ENCODE peak calls at places on chromosomes 3 and 15, in four cellular contexts. Z, I, D and W are unnamed samples.

GRCh38 chr15:46442196-46442595 is 807.4 kb downstream of the SQOR start:
- DNase-seq in Z (no peak), I (no peak), D (no peak), W (peak)

GRCh38 chr3:99627062-99627826 is 11.2 kb upstream of the COL8A1 start:
- DNase-seq in Z (no peak), I (no peak), D (no peak), W (no peak)

GRCh38 chr3:126952983-126953660 is 29.8 kb upstream of the PLXNA1 start:
- DNase-seq in Z (no peak), I (no peak), D (peak), W (no peak)

GRCh38 chr3:196793224-196793623 is 53.6 kb downstream of the PAK2 start:
- DNase-seq in Z (no peak), I (no peak), D (no peak), W (no peak)

GRCh38 chr3:131730581-131730980 is 227.8 kb upstream of the MRPL3 start:
- DNase-seq in Z (no peak), I (no peak), D (no peak), W (no peak)

GRCh38 chr3:123788706-123789105 is 95.4 kb downstream of the MYLK start:
- DNase-seq in Z (no peak), I (no peak), D (no peak), W (no peak)

GRCh38 chr3:67461667-67462142 is 192.7 kb downstream of the SUCLG2 start:
- DNase-seq in Z (no peak), I (no peak), D (peak), W (no peak)

GRCh38 chr15:67479781-67480180 is 41.1 kb upstream of the C15orf61 start:
- DNase-seq in Z (no peak), I (no peak), D (no peak), W (no peak)

GRCh38 chr3:76078101-76078500 is 292.8 kb upstream of the ZNF717 start:
- DNase-seq in Z (no peak), I (no peak), D (no peak), W (no peak)

GRCh38 chr15:79179108-79179561 is 88.6 kb upstream of the RASGRF1 start:
- DNase-seq in Z (no peak), I (no peak), D (peak), W (no peak)

GRCh38 chr3:125004196-125004595 is 51.6 kb downstream of the HEG1 start:
- DNase-seq in Z (no peak), I (no peak), D (no peak), W (no peak)
- TF ChIP-seq CTCF in Z (no peak), I (no peak), D (no peak), W (no peak)

GRCh38 chr15:51390932-51391432 is 49.5 kb downstream of the GLDN start:
- DNase-seq in Z (no peak), I (no peak), D (no peak), W (no peak)
- TF ChIP-seq CTCF in Z (no peak), I (no peak), D (no peak), W (no peak)

GRCh38 chr3:130014526-130014925 is 40.0 kb downstream of the TRH start:
- DNase-seq in Z (peak), I (no peak), D (no peak), W (no peak)

DNA sequence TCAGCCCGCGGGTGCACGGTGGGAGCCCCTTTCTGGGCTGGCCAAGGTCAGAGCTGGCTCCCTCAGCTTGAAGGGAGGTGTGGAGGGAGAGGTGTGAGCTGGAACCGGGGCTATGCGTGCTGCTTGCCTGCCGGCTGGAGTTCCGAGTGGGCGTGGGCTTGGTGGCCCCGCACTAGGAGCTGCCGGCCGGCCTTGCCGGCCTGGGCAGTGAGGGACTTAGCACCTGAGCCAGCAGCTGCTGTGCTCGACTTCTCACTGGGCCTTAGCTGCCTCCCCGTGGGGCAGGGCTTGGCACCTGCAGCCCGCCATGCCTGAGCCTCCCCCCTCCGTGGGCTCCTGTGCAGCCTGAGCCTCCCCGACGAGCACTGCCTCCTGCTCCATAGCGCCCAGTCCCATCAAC is 36.0 kb downstream of the TRH start:
- DNase-seq in Z (no peak), I (no peak), D (no peak), W (no peak)
- TF ChIP-seq CTCF in Z (no peak), I (no peak), D (no peak), W (no peak)

GRCh38 chr3:16937421-16937820 is 52.7 kb downstream of the PLCL2 start:
- DNase-seq in Z (no peak), I (no peak), D (no peak), W (no peak)

GRCh38 chr3:16943857-16944256 is 59.1 kb downstream of the PLCL2 start:
- DNase-seq in Z (no peak), I (no peak), D (no peak), W (no peak)

GRCh38 chr3:16940769-16941683 is 56.3 kb downstream of the PLCL2 start:
- DNase-seq in Z (no peak), I (no peak), D (no peak), W (no peak)

GRCh38 chr3:16945330-16945729 is 60.6 kb downstream of the PLCL2 start:
- DNase-seq in Z (no peak), I (no peak), D (no peak), W (no peak)

DNA sequence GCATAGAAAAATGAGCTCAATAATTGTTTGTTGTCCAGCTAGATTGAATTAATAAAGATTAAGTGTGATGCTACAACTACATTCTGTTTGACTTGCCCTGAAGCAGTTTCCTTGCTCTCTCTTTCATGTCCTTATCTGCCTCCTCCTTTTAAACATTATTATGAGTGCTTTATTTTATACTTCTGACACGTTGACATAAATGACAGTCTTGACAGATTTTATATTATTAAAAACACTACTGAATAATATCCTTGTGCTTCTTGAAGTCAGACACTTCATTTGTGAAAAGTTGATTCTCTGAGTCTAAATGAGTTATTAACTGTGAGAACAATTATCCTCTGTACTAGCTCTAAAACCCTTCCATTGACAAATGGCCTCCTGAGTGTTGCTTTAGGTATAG is 58.2 kb downstream of the PLCL2 start:
- DNase-seq in Z (no peak), I (no peak), D (no peak), W (no peak)
- TF ChIP-seq CTCF in Z (no peak), I (no peak), D (no peak), W (no peak)

GRCh38 chr3:117016359-117016758 is 306.8 kb downstream of the TUSC7 start:
- DNase-seq in Z (no peak), I (no peak), D (peak), W (no peak)
- TF ChIP-seq CTCF in Z (no peak), I (no peak), D (no peak), W (no peak)

GRCh38 chr3:37739579-37740290 is 121.9 kb upstream of the CTDSPL start:
- DNase-seq in Z (no peak), I (no peak), D (no peak), W (no peak)

GRCh38 chr3:37740471-37740870 is 121.2 kb upstream of the CTDSPL start:
- DNase-seq in Z (no peak), I (no peak), D (no peak), W (no peak)

GRCh38 chr3:37742574-37743212 is 119.0 kb upstream of the CTDSPL start:
- DNase-seq in Z (no peak), I (no peak), D (no peak), W (no peak)

GRCh38 chr3:37742121-37742520 is 119.6 kb upstream of the CTDSPL start:
- DNase-seq in Z (no peak), I (no peak), D (no peak), W (no peak)

DNA sequence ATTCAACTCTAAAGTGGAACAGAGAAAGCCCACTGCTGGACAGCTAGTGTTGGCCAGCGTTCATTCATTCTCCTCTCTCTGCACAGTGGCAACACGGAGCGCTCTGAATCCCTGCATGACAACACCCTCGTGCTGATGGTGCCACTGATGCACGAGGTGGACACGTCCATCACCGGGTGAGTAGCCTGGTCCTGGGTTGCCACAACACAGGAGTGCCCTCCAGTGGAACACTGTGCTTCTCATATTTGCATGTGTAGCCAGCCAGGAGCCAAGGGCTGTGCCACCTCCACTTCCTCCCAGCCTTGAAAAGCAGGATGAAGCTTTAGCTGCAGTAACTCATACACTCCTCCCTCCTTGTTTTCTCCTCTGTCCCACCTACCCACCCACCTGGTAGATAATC is 120.0 kb upstream of the CTDSPL start:
- DNase-seq in Z (peak), I (peak), D (no peak), W (no peak)
- TF ChIP-seq CTCF in Z (peak), I (no peak), D (no peak), W (no peak)

DNA sequence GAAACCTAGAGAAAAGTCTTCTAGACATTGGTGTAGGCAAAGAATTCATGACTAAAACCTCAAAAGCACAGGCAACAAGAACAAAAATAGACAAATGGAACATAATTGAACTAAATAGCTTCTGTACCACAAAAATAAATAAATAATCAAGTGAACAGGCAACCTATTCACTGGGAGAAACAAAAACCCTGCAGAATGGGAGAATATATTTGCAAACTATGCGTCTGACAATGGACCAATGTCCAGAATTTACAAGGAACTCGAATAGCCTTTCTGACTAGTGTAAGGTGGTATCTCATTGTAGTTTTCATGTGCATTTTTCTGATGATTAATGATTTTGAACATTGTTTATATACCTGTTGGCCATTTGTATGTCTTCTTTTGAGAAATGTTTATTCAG is 37.0 kb upstream of the GCSAM start:
- DNase-seq in Z (no peak), I (no peak), D (no peak), W (no peak)
- TF ChIP-seq CTCF in Z (no peak), I (no peak), D (no peak), W (no peak)

GRCh38 chr3:138941259-138941885 is 5.6 kb downstream of the FOXL2 start:
- DNase-seq in Z (no peak), I (peak), D (peak), W (peak)
- TF ChIP-seq CTCF in Z (no peak), I (peak), D (peak), W (peak)